ENCODE peak calls at places on chromosomes 2 and 18, in six cellular contexts. One of them, this sample, is unnamed.

GRCh38 chr18:76351961-76352581 is 143.0 kb downstream of the ZNF516 start:
- ATAC-seq in stimulated activated memory B cell treated with anti-CD40 and anti-IgM and Interleukin-4, amounts not matched to agents 10 μg/mL and 1 μg/mL and 100 μg/mL, for 72 hours: no peak
- ATAC-seq in activated CD4-positive, alpha-beta T cell treated with anti-CD3 and anti-CD28 coated beads for 36 hours: no peak
- ATAC-seq in heart right ventricle: peak
- ATAC-seq in activated CD8-positive, alpha-beta T cell treated with anti-CD3 and anti-CD28 coated beads, Interleukin-2, amount 10 ng/mL, durations not matched to agents 7 days and 5 days: no peak
- ATAC-seq in effector memory CD8-positive, alpha-beta T cell: no peak
- ATAC-seq in this sample: peak

GRCh38 chr2:223725494-223725893 is 111.9 kb downstream of the AP1S3 start:
- ATAC-seq in stimulated activated memory B cell treated with anti-CD40 and anti-IgM and Interleukin-4, amounts not matched to agents 10 μg/mL and 1 μg/mL and 100 μg/mL, for 72 hours: no peak
- ATAC-seq in activated CD4-positive, alpha-beta T cell treated with anti-CD3 and anti-CD28 coated beads for 36 hours: no peak
- ATAC-seq in heart right ventricle: peak
- ATAC-seq in activated CD8-positive, alpha-beta T cell treated with anti-CD3 and anti-CD28 coated beads, Interleukin-2, amount 10 ng/mL, durations not matched to agents 7 days and 5 days: no peak
- ATAC-seq in effector memory CD8-positive, alpha-beta T cell: no peak
- ATAC-seq in this sample: peak

GRCh38 chr2:20193185-20193584 is 31.7 kb downstream of the SDC1 start:
- ATAC-seq in stimulated activated memory B cell treated with anti-CD40 and anti-IgM and Interleukin-4, amounts not matched to agents 10 μg/mL and 1 μg/mL and 100 μg/mL, for 72 hours: no peak
- ATAC-seq in activated CD4-positive, alpha-beta T cell treated with anti-CD3 and anti-CD28 coated beads for 36 hours: no peak
- ATAC-seq in heart right ventricle: no peak
- ATAC-seq in activated CD8-positive, alpha-beta T cell treated with anti-CD3 and anti-CD28 coated beads, Interleukin-2, amount 10 ng/mL, durations not matched to agents 7 days and 5 days: no peak
- ATAC-seq in effector memory CD8-positive, alpha-beta T cell: no peak
- ATAC-seq in this sample: no peak

GRCh38 chr2:224379210-224379609 is 22.7 kb downstream of the FAM124B start:
- ATAC-seq in stimulated activated memory B cell treated with anti-CD40 and anti-IgM and Interleukin-4, amounts not matched to agents 10 μg/mL and 1 μg/mL and 100 μg/mL, for 72 hours: no peak
- ATAC-seq in activated CD4-positive, alpha-beta T cell treated with anti-CD3 and anti-CD28 coated beads for 36 hours: no peak
- ATAC-seq in heart right ventricle: no peak
- ATAC-seq in activated CD8-positive, alpha-beta T cell treated with anti-CD3 and anti-CD28 coated beads, Interleukin-2, amount 10 ng/mL, durations not matched to agents 7 days and 5 days: no peak
- ATAC-seq in effector memory CD8-positive, alpha-beta T cell: no peak
- ATAC-seq in this sample: no peak

GRCh38 chr2:128503358-128504241 is 184.9 kb upstream of the HS6ST1 start:
- ATAC-seq in stimulated activated memory B cell treated with anti-CD40 and anti-IgM and Interleukin-4, amounts not matched to agents 10 μg/mL and 1 μg/mL and 100 μg/mL, for 72 hours: no peak
- ATAC-seq in activated CD4-positive, alpha-beta T cell treated with anti-CD3 and anti-CD28 coated beads for 36 hours: no peak
- ATAC-seq in heart right ventricle: peak
- ATAC-seq in activated CD8-positive, alpha-beta T cell treated with anti-CD3 and anti-CD28 coated beads, Interleukin-2, amount 10 ng/mL, durations not matched to agents 7 days and 5 days: no peak
- ATAC-seq in effector memory CD8-positive, alpha-beta T cell: no peak
- ATAC-seq in this sample: peak

GRCh38 chr2:229431331-229431954 is 160.4 kb upstream of the PID1 start:
- ATAC-seq in stimulated activated memory B cell treated with anti-CD40 and anti-IgM and Interleukin-4, amounts not matched to agents 10 μg/mL and 1 μg/mL and 100 μg/mL, for 72 hours: no peak
- ATAC-seq in activated CD4-positive, alpha-beta T cell treated with anti-CD3 and anti-CD28 coated beads for 36 hours: no peak
- ATAC-seq in heart right ventricle: no peak
- ATAC-seq in activated CD8-positive, alpha-beta T cell treated with anti-CD3 and anti-CD28 coated beads, Interleukin-2, amount 10 ng/mL, durations not matched to agents 7 days and 5 days: no peak
- ATAC-seq in effector memory CD8-positive, alpha-beta T cell: no peak
- ATAC-seq in this sample: no peak

GRCh38 chr18:50057009-50057408 is 137.9 kb downstream of the MYO5B start:
- ATAC-seq in stimulated activated memory B cell treated with anti-CD40 and anti-IgM and Interleukin-4, amounts not matched to agents 10 μg/mL and 1 μg/mL and 100 μg/mL, for 72 hours: no peak
- ATAC-seq in activated CD4-positive, alpha-beta T cell treated with anti-CD3 and anti-CD28 coated beads for 36 hours: no peak
- ATAC-seq in heart right ventricle: no peak
- ATAC-seq in activated CD8-positive, alpha-beta T cell treated with anti-CD3 and anti-CD28 coated beads, Interleukin-2, amount 10 ng/mL, durations not matched to agents 7 days and 5 days: no peak
- ATAC-seq in effector memory CD8-positive, alpha-beta T cell: no peak
- ATAC-seq in this sample: no peak

GRCh38 chr2:205405194-205405593 is 277.1 kb upstream of the NRP2 start:
- ATAC-seq in stimulated activated memory B cell treated with anti-CD40 and anti-IgM and Interleukin-4, amounts not matched to agents 10 μg/mL and 1 μg/mL and 100 μg/mL, for 72 hours: no peak
- ATAC-seq in activated CD4-positive, alpha-beta T cell treated with anti-CD3 and anti-CD28 coated beads for 36 hours: peak
- ATAC-seq in heart right ventricle: no peak
- ATAC-seq in activated CD8-positive, alpha-beta T cell treated with anti-CD3 and anti-CD28 coated beads, Interleukin-2, amount 10 ng/mL, durations not matched to agents 7 days and 5 days: no peak
- ATAC-seq in effector memory CD8-positive, alpha-beta T cell: no peak
- ATAC-seq in this sample: no peak

GRCh38 chr18:62445386-62445917 is 77.4 kb upstream of the ZCCHC2 start:
- ATAC-seq in stimulated activated memory B cell treated with anti-CD40 and anti-IgM and Interleukin-4, amounts not matched to agents 10 μg/mL and 1 μg/mL and 100 μg/mL, for 72 hours: no peak
- ATAC-seq in activated CD4-positive, alpha-beta T cell treated with anti-CD3 and anti-CD28 coated beads for 36 hours: peak
- ATAC-seq in heart right ventricle: no peak
- ATAC-seq in activated CD8-positive, alpha-beta T cell treated with anti-CD3 and anti-CD28 coated beads, Interleukin-2, amount 10 ng/mL, durations not matched to agents 7 days and 5 days: no peak
- ATAC-seq in effector memory CD8-positive, alpha-beta T cell: no peak
- ATAC-seq in this sample: no peak

GRCh38 chr2:238406222-238406997 is 20.3 kb upstream of the ASB1 start:
- ATAC-seq in stimulated activated memory B cell treated with anti-CD40 and anti-IgM and Interleukin-4, amounts not matched to agents 10 μg/mL and 1 μg/mL and 100 μg/mL, for 72 hours: no peak
- ATAC-seq in activated CD4-positive, alpha-beta T cell treated with anti-CD3 and anti-CD28 coated beads for 36 hours: no peak
- ATAC-seq in heart right ventricle: no peak
- ATAC-seq in activated CD8-positive, alpha-beta T cell treated with anti-CD3 and anti-CD28 coated beads, Interleukin-2, amount 10 ng/mL, durations not matched to agents 7 days and 5 days: no peak
- ATAC-seq in effector memory CD8-positive, alpha-beta T cell: no peak
- ATAC-seq in this sample: no peak

GRCh38 chr2:127906206-127906926 is 20.6 kb upstream of the AMMECR1L start:
- ATAC-seq in stimulated activated memory B cell treated with anti-CD40 and anti-IgM and Interleukin-4, amounts not matched to agents 10 μg/mL and 1 μg/mL and 100 μg/mL, for 72 hours: no peak
- ATAC-seq in activated CD4-positive, alpha-beta T cell treated with anti-CD3 and anti-CD28 coated beads for 36 hours: no peak
- ATAC-seq in heart right ventricle: no peak
- ATAC-seq in activated CD8-positive, alpha-beta T cell treated with anti-CD3 and anti-CD28 coated beads, Interleukin-2, amount 10 ng/mL, durations not matched to agents 7 days and 5 days: no peak
- ATAC-seq in effector memory CD8-positive, alpha-beta T cell: no peak
- ATAC-seq in this sample: no peak

GRCh38 chr2:119315241-119315925 is 51.3 kb downstream of the C2orf76 start:
- ATAC-seq in stimulated activated memory B cell treated with anti-CD40 and anti-IgM and Interleukin-4, amounts not matched to agents 10 μg/mL and 1 μg/mL and 100 μg/mL, for 72 hours: no peak
- ATAC-seq in activated CD4-positive, alpha-beta T cell treated with anti-CD3 and anti-CD28 coated beads for 36 hours: no peak
- ATAC-seq in heart right ventricle: no peak
- ATAC-seq in activated CD8-positive, alpha-beta T cell treated with anti-CD3 and anti-CD28 coated beads, Interleukin-2, amount 10 ng/mL, durations not matched to agents 7 days and 5 days: no peak
- ATAC-seq in effector memory CD8-positive, alpha-beta T cell: no peak
- ATAC-seq in this sample: no peak

GRCh38 chr2:20232837-20233207 is 7.9 kb upstream of the SDC1 start:
- ATAC-seq in stimulated activated memory B cell treated with anti-CD40 and anti-IgM and Interleukin-4, amounts not matched to agents 10 μg/mL and 1 μg/mL and 100 μg/mL, for 72 hours: no peak
- ATAC-seq in activated CD4-positive, alpha-beta T cell treated with anti-CD3 and anti-CD28 coated beads for 36 hours: no peak
- ATAC-seq in heart right ventricle: no peak
- ATAC-seq in activated CD8-positive, alpha-beta T cell treated with anti-CD3 and anti-CD28 coated beads, Interleukin-2, amount 10 ng/mL, durations not matched to agents 7 days and 5 days: no peak
- ATAC-seq in effector memory CD8-positive, alpha-beta T cell: no peak
- ATAC-seq in this sample: no peak

GRCh38 chr2:158676295-158676694 is 118.8 kb upstream of the DAPL1 start:
- ATAC-seq in stimulated activated memory B cell treated with anti-CD40 and anti-IgM and Interleukin-4, amounts not matched to agents 10 μg/mL and 1 μg/mL and 100 μg/mL, for 72 hours: no peak
- ATAC-seq in activated CD4-positive, alpha-beta T cell treated with anti-CD3 and anti-CD28 coated beads for 36 hours: no peak
- ATAC-seq in heart right ventricle: peak
- ATAC-seq in activated CD8-positive, alpha-beta T cell treated with anti-CD3 and anti-CD28 coated beads, Interleukin-2, amount 10 ng/mL, durations not matched to agents 7 days and 5 days: no peak
- ATAC-seq in effector memory CD8-positive, alpha-beta T cell: no peak
- ATAC-seq in this sample: no peak

GRCh38 chr2:222572264-222572721 is 83.6 kb downstream of the FARSB start:
- ATAC-seq in stimulated activated memory B cell treated with anti-CD40 and anti-IgM and Interleukin-4, amounts not matched to agents 10 μg/mL and 1 μg/mL and 100 μg/mL, for 72 hours: no peak
- ATAC-seq in activated CD4-positive, alpha-beta T cell treated with anti-CD3 and anti-CD28 coated beads for 36 hours: no peak
- ATAC-seq in heart right ventricle: peak
- ATAC-seq in activated CD8-positive, alpha-beta T cell treated with anti-CD3 and anti-CD28 coated beads, Interleukin-2, amount 10 ng/mL, durations not matched to agents 7 days and 5 days: no peak
- ATAC-seq in effector memory CD8-positive, alpha-beta T cell: no peak
- ATAC-seq in this sample: peak

GRCh38 chr2:53843595-53843994 is 16.2 kb downstream of the GPR75 start:
- ATAC-seq in stimulated activated memory B cell treated with anti-CD40 and anti-IgM and Interleukin-4, amounts not matched to agents 10 μg/mL and 1 μg/mL and 100 μg/mL, for 72 hours: no peak
- ATAC-seq in activated CD4-positive, alpha-beta T cell treated with anti-CD3 and anti-CD28 coated beads for 36 hours: no peak
- ATAC-seq in heart right ventricle: no peak
- ATAC-seq in activated CD8-positive, alpha-beta T cell treated with anti-CD3 and anti-CD28 coated beads, Interleukin-2, amount 10 ng/mL, durations not matched to agents 7 days and 5 days: no peak
- ATAC-seq in effector memory CD8-positive, alpha-beta T cell: no peak
- ATAC-seq in this sample: no peak

GRCh38 chr2:56473524-56473923 is 289.7 kb downstream of the CCDC85A start:
- ATAC-seq in stimulated activated memory B cell treated with anti-CD40 and anti-IgM and Interleukin-4, amounts not matched to agents 10 μg/mL and 1 μg/mL and 100 μg/mL, for 72 hours: no peak
- ATAC-seq in activated CD4-positive, alpha-beta T cell treated with anti-CD3 and anti-CD28 coated beads for 36 hours: no peak
- ATAC-seq in heart right ventricle: no peak
- ATAC-seq in activated CD8-positive, alpha-beta T cell treated with anti-CD3 and anti-CD28 coated beads, Interleukin-2, amount 10 ng/mL, durations not matched to agents 7 days and 5 days: no peak
- ATAC-seq in effector memory CD8-positive, alpha-beta T cell: no peak
- ATAC-seq in this sample: no peak

GRCh38 chr2:32357545-32358482 is 991 bp downstream of the BIRC6 start:
- ATAC-seq in stimulated activated memory B cell treated with anti-CD40 and anti-IgM and Interleukin-4, amounts not matched to agents 10 μg/mL and 1 μg/mL and 100 μg/mL, for 72 hours: peak
- ATAC-seq in activated CD4-positive, alpha-beta T cell treated with anti-CD3 and anti-CD28 coated beads for 36 hours: peak
- ATAC-seq in heart right ventricle: peak
- ATAC-seq in activated CD8-positive, alpha-beta T cell treated with anti-CD3 and anti-CD28 coated beads, Interleukin-2, amount 10 ng/mL, durations not matched to agents 7 days and 5 days: no peak
- ATAC-seq in effector memory CD8-positive, alpha-beta T cell: no peak
- ATAC-seq in this sample: peak

GRCh38 chr2:201194097-201194496 is 11.2 kb downstream of the CASP10 start:
- ATAC-seq in stimulated activated memory B cell treated with anti-CD40 and anti-IgM and Interleukin-4, amounts not matched to agents 10 μg/mL and 1 μg/mL and 100 μg/mL, for 72 hours: peak
- ATAC-seq in activated CD4-positive, alpha-beta T cell treated with anti-CD3 and anti-CD28 coated beads for 36 hours: peak
- ATAC-seq in heart right ventricle: no peak
- ATAC-seq in activated CD8-positive, alpha-beta T cell treated with anti-CD3 and anti-CD28 coated beads, Interleukin-2, amount 10 ng/mL, durations not matched to agents 7 days and 5 days: peak
- ATAC-seq in effector memory CD8-positive, alpha-beta T cell: peak
- ATAC-seq in this sample: no peak

GRCh38 chr2:76793647-76794334 is 728.4 kb downstream of the LRRTM4 start:
- ATAC-seq in stimulated activated memory B cell treated with anti-CD40 and anti-IgM and Interleukin-4, amounts not matched to agents 10 μg/mL and 1 μg/mL and 100 μg/mL, for 72 hours: no peak
- ATAC-seq in activated CD4-positive, alpha-beta T cell treated with anti-CD3 and anti-CD28 coated beads for 36 hours: no peak
- ATAC-seq in heart right ventricle: no peak
- ATAC-seq in activated CD8-positive, alpha-beta T cell treated with anti-CD3 and anti-CD28 coated beads, Interleukin-2, amount 10 ng/mL, durations not matched to agents 7 days and 5 days: no peak
- ATAC-seq in effector memory CD8-positive, alpha-beta T cell: no peak
- ATAC-seq in this sample: no peak

GRCh38 chr2:96201338-96201737 is 7.3 kb downstream of the STARD7 start:
- ATAC-seq in stimulated activated memory B cell treated with anti-CD40 and anti-IgM and Interleukin-4, amounts not matched to agents 10 μg/mL and 1 μg/mL and 100 μg/mL, for 72 hours: no peak
- ATAC-seq in activated CD4-positive, alpha-beta T cell treated with anti-CD3 and anti-CD28 coated beads for 36 hours: no peak
- ATAC-seq in heart right ventricle: no peak
- ATAC-seq in activated CD8-positive, alpha-beta T cell treated with anti-CD3 and anti-CD28 coated beads, Interleukin-2, amount 10 ng/mL, durations not matched to agents 7 days and 5 days: no peak
- ATAC-seq in effector memory CD8-positive, alpha-beta T cell: no peak
- ATAC-seq in this sample: no peak

GRCh38 chr2:109692013-109692738 is 78.0 kb downstream of the SOWAHC start:
- ATAC-seq in stimulated activated memory B cell treated with anti-CD40 and anti-IgM and Interleukin-4, amounts not matched to agents 10 μg/mL and 1 μg/mL and 100 μg/mL, for 72 hours: no peak
- ATAC-seq in activated CD4-positive, alpha-beta T cell treated with anti-CD3 and anti-CD28 coated beads for 36 hours: no peak
- ATAC-seq in heart right ventricle: no peak
- ATAC-seq in activated CD8-positive, alpha-beta T cell treated with anti-CD3 and anti-CD28 coated beads, Interleukin-2, amount 10 ng/mL, durations not matched to agents 7 days and 5 days: no peak
- ATAC-seq in effector memory CD8-positive, alpha-beta T cell: no peak
- ATAC-seq in this sample: no peak

GRCh38 chr2:144213797-144214196 is 306.1 kb downstream of the ZEB2 start:
- ATAC-seq in stimulated activated memory B cell treated with anti-CD40 and anti-IgM and Interleukin-4, amounts not matched to agents 10 μg/mL and 1 μg/mL and 100 μg/mL, for 72 hours: peak
- ATAC-seq in activated CD4-positive, alpha-beta T cell treated with anti-CD3 and anti-CD28 coated beads for 36 hours: peak
- ATAC-seq in heart right ventricle: no peak
- ATAC-seq in activated CD8-positive, alpha-beta T cell treated with anti-CD3 and anti-CD28 coated beads, Interleukin-2, amount 10 ng/mL, durations not matched to agents 7 days and 5 days: no peak
- ATAC-seq in effector memory CD8-positive, alpha-beta T cell: peak
- ATAC-seq in this sample: no peak

GRCh38 chr18:67261931-67262552 is 254.5 kb downstream of the DSEL start:
- ATAC-seq in stimulated activated memory B cell treated with anti-CD40 and anti-IgM and Interleukin-4, amounts not matched to agents 10 μg/mL and 1 μg/mL and 100 μg/mL, for 72 hours: no peak
- ATAC-seq in activated CD4-positive, alpha-beta T cell treated with anti-CD3 and anti-CD28 coated beads for 36 hours: peak
- ATAC-seq in heart right ventricle: no peak
- ATAC-seq in activated CD8-positive, alpha-beta T cell treated with anti-CD3 and anti-CD28 coated beads, Interleukin-2, amount 10 ng/mL, durations not matched to agents 7 days and 5 days: no peak
- ATAC-seq in effector memory CD8-positive, alpha-beta T cell: no peak
- ATAC-seq in this sample: no peak

GRCh38 chr2:37683926-37684780 is 12.7 kb upstream of the CDC42EP3 start:
- ATAC-seq in stimulated activated memory B cell treated with anti-CD40 and anti-IgM and Interleukin-4, amounts not matched to agents 10 μg/mL and 1 μg/mL and 100 μg/mL, for 72 hours: no peak
- ATAC-seq in activated CD4-positive, alpha-beta T cell treated with anti-CD3 and anti-CD28 coated beads for 36 hours: peak
- ATAC-seq in heart right ventricle: no peak
- ATAC-seq in activated CD8-positive, alpha-beta T cell treated with anti-CD3 and anti-CD28 coated beads, Interleukin-2, amount 10 ng/mL, durations not matched to agents 7 days and 5 days: peak
- ATAC-seq in effector memory CD8-positive, alpha-beta T cell: peak
- ATAC-seq in this sample: no peak

GRCh38 chr18:45764000-45764686 is 40.2 kb downstream of the SLC14A1 start:
- ATAC-seq in stimulated activated memory B cell treated with anti-CD40 and anti-IgM and Interleukin-4, amounts not matched to agents 10 μg/mL and 1 μg/mL and 100 μg/mL, for 72 hours: no peak
- ATAC-seq in activated CD4-positive, alpha-beta T cell treated with anti-CD3 and anti-CD28 coated beads for 36 hours: peak
- ATAC-seq in heart right ventricle: peak
- ATAC-seq in activated CD8-positive, alpha-beta T cell treated with anti-CD3 and anti-CD28 coated beads, Interleukin-2, amount 10 ng/mL, durations not matched to agents 7 days and 5 days: no peak
- ATAC-seq in effector memory CD8-positive, alpha-beta T cell: no peak
- ATAC-seq in this sample: no peak

GRCh38 chr2:39356922-39357639 is 80.0 kb downstream of the MAP4K3 start:
- ATAC-seq in stimulated activated memory B cell treated with anti-CD40 and anti-IgM and Interleukin-4, amounts not matched to agents 10 μg/mL and 1 μg/mL and 100 μg/mL, for 72 hours: peak
- ATAC-seq in activated CD4-positive, alpha-beta T cell treated with anti-CD3 and anti-CD28 coated beads for 36 hours: no peak
- ATAC-seq in heart right ventricle: peak
- ATAC-seq in activated CD8-positive, alpha-beta T cell treated with anti-CD3 and anti-CD28 coated beads, Interleukin-2, amount 10 ng/mL, durations not matched to agents 7 days and 5 days: no peak
- ATAC-seq in effector memory CD8-positive, alpha-beta T cell: no peak
- ATAC-seq in this sample: peak

GRCh38 chr18:3525870-3526420 is 76.0 kb downstream of the TGIF1 start:
- ATAC-seq in stimulated activated memory B cell treated with anti-CD40 and anti-IgM and Interleukin-4, amounts not matched to agents 10 μg/mL and 1 μg/mL and 100 μg/mL, for 72 hours: peak
- ATAC-seq in activated CD4-positive, alpha-beta T cell treated with anti-CD3 and anti-CD28 coated beads for 36 hours: peak
- ATAC-seq in heart right ventricle: peak
- ATAC-seq in activated CD8-positive, alpha-beta T cell treated with anti-CD3 and anti-CD28 coated beads, Interleukin-2, amount 10 ng/mL, durations not matched to agents 7 days and 5 days: peak
- ATAC-seq in effector memory CD8-positive, alpha-beta T cell: peak
- ATAC-seq in this sample: no peak

GRCh38 chr18:63298393-63299015 is 21.1 kb downstream of the BCL2 start:
- ATAC-seq in stimulated activated memory B cell treated with anti-CD40 and anti-IgM and Interleukin-4, amounts not matched to agents 10 μg/mL and 1 μg/mL and 100 μg/mL, for 72 hours: no peak
- ATAC-seq in activated CD4-positive, alpha-beta T cell treated with anti-CD3 and anti-CD28 coated beads for 36 hours: peak
- ATAC-seq in heart right ventricle: no peak
- ATAC-seq in activated CD8-positive, alpha-beta T cell treated with anti-CD3 and anti-CD28 coated beads, Interleukin-2, amount 10 ng/mL, durations not matched to agents 7 days and 5 days: peak
- ATAC-seq in effector memory CD8-positive, alpha-beta T cell: peak
- ATAC-seq in this sample: no peak

GRCh38 chr2:69453475-69454129 is 16.4 kb upstream of the NFU1 start:
- ATAC-seq in stimulated activated memory B cell treated with anti-CD40 and anti-IgM and Interleukin-4, amounts not matched to agents 10 μg/mL and 1 μg/mL and 100 μg/mL, for 72 hours: peak
- ATAC-seq in activated CD4-positive, alpha-beta T cell treated with anti-CD3 and anti-CD28 coated beads for 36 hours: peak
- ATAC-seq in heart right ventricle: peak
- ATAC-seq in activated CD8-positive, alpha-beta T cell treated with anti-CD3 and anti-CD28 coated beads, Interleukin-2, amount 10 ng/mL, durations not matched to agents 7 days and 5 days: peak
- ATAC-seq in effector memory CD8-positive, alpha-beta T cell: peak
- ATAC-seq in this sample: no peak

GRCh38 chr2:36798724-36799123 is 102.2 kb downstream of the VIT start:
- ATAC-seq in stimulated activated memory B cell treated with anti-CD40 and anti-IgM and Interleukin-4, amounts not matched to agents 10 μg/mL and 1 μg/mL and 100 μg/mL, for 72 hours: no peak
- ATAC-seq in activated CD4-positive, alpha-beta T cell treated with anti-CD3 and anti-CD28 coated beads for 36 hours: no peak
- ATAC-seq in heart right ventricle: no peak
- ATAC-seq in activated CD8-positive, alpha-beta T cell treated with anti-CD3 and anti-CD28 coated beads, Interleukin-2, amount 10 ng/mL, durations not matched to agents 7 days and 5 days: no peak
- ATAC-seq in effector memory CD8-positive, alpha-beta T cell: peak
- ATAC-seq in this sample: no peak

GRCh38 chr2:61419129-61419528 is 51.8 kb downstream of the USP34 start:
- ATAC-seq in stimulated activated memory B cell treated with anti-CD40 and anti-IgM and Interleukin-4, amounts not matched to agents 10 μg/mL and 1 μg/mL and 100 μg/mL, for 72 hours: no peak
- ATAC-seq in activated CD4-positive, alpha-beta T cell treated with anti-CD3 and anti-CD28 coated beads for 36 hours: peak
- ATAC-seq in heart right ventricle: no peak
- ATAC-seq in activated CD8-positive, alpha-beta T cell treated with anti-CD3 and anti-CD28 coated beads, Interleukin-2, amount 10 ng/mL, durations not matched to agents 7 days and 5 days: peak
- ATAC-seq in effector memory CD8-positive, alpha-beta T cell: peak
- ATAC-seq in this sample: no peak

GRCh38 chr2:69384618-69385081 is 2.4 kb downstream of the GFPT1 start:
- ATAC-seq in stimulated activated memory B cell treated with anti-CD40 and anti-IgM and Interleukin-4, amounts not matched to agents 10 μg/mL and 1 μg/mL and 100 μg/mL, for 72 hours: no peak
- ATAC-seq in activated CD4-positive, alpha-beta T cell treated with anti-CD3 and anti-CD28 coated beads for 36 hours: no peak
- ATAC-seq in heart right ventricle: no peak
- ATAC-seq in activated CD8-positive, alpha-beta T cell treated with anti-CD3 and anti-CD28 coated beads, Interleukin-2, amount 10 ng/mL, durations not matched to agents 7 days and 5 days: no peak
- ATAC-seq in effector memory CD8-positive, alpha-beta T cell: no peak
- ATAC-seq in this sample: no peak

GRCh38 chr2:101179982-101180381 is 28.8 kb upstream of the TBC1D8 start:
- ATAC-seq in stimulated activated memory B cell treated with anti-CD40 and anti-IgM and Interleukin-4, amounts not matched to agents 10 μg/mL and 1 μg/mL and 100 μg/mL, for 72 hours: no peak
- ATAC-seq in activated CD4-positive, alpha-beta T cell treated with anti-CD3 and anti-CD28 coated beads for 36 hours: no peak
- ATAC-seq in heart right ventricle: peak
- ATAC-seq in activated CD8-positive, alpha-beta T cell treated with anti-CD3 and anti-CD28 coated beads, Interleukin-2, amount 10 ng/mL, durations not matched to agents 7 days and 5 days: no peak
- ATAC-seq in effector memory CD8-positive, alpha-beta T cell: no peak
- ATAC-seq in this sample: peak

GRCh38 chr18:58054041-58054733 is 10.2 kb downstream of the NEDD4L start:
- ATAC-seq in stimulated activated memory B cell treated with anti-CD40 and anti-IgM and Interleukin-4, amounts not matched to agents 10 μg/mL and 1 μg/mL and 100 μg/mL, for 72 hours: no peak
- ATAC-seq in activated CD4-positive, alpha-beta T cell treated with anti-CD3 and anti-CD28 coated beads for 36 hours: no peak
- ATAC-seq in heart right ventricle: no peak
- ATAC-seq in activated CD8-positive, alpha-beta T cell treated with anti-CD3 and anti-CD28 coated beads, Interleukin-2, amount 10 ng/mL, durations not matched to agents 7 days and 5 days: no peak
- ATAC-seq in effector memory CD8-positive, alpha-beta T cell: no peak
- ATAC-seq in this sample: no peak

GRCh38 chr2:180033993-180034894 is 27.1 kb upstream of the CWC22 start:
- ATAC-seq in stimulated activated memory B cell treated with anti-CD40 and anti-IgM and Interleukin-4, amounts not matched to agents 10 μg/mL and 1 μg/mL and 100 μg/mL, for 72 hours: no peak
- ATAC-seq in activated CD4-positive, alpha-beta T cell treated with anti-CD3 and anti-CD28 coated beads for 36 hours: no peak
- ATAC-seq in heart right ventricle: no peak
- ATAC-seq in activated CD8-positive, alpha-beta T cell treated with anti-CD3 and anti-CD28 coated beads, Interleukin-2, amount 10 ng/mL, durations not matched to agents 7 days and 5 days: no peak
- ATAC-seq in effector memory CD8-positive, alpha-beta T cell: no peak
- ATAC-seq in this sample: no peak

GRCh38 chr2:233831011-233831721 is 23.2 kb downstream of the HJURP start:
- ATAC-seq in stimulated activated memory B cell treated with anti-CD40 and anti-IgM and Interleukin-4, amounts not matched to agents 10 μg/mL and 1 μg/mL and 100 μg/mL, for 72 hours: no peak
- ATAC-seq in activated CD4-positive, alpha-beta T cell treated with anti-CD3 and anti-CD28 coated beads for 36 hours: no peak
- ATAC-seq in heart right ventricle: no peak
- ATAC-seq in activated CD8-positive, alpha-beta T cell treated with anti-CD3 and anti-CD28 coated beads, Interleukin-2, amount 10 ng/mL, durations not matched to agents 7 days and 5 days: no peak
- ATAC-seq in effector memory CD8-positive, alpha-beta T cell: no peak
- ATAC-seq in this sample: no peak